ENCODE peak calls at places on chromosomes 1 and 21, in ten cellular contexts. One of them, this sample, is unnamed.
A peak's percentile ranks its signal among the peaks of the same experiment; 100 is the strongest.

GRCh38 chr1:17642169-17642568 is 102.7 kb downstream of the ARHGEF10L start:
- DNase-seq in CD4-positive, alpha-beta T cell: no peak
- DNase-seq in OCI-LY7: no peak
- DNase-seq in BE2C: no peak
- DNase-seq in GM20000: no peak
- DNase-seq in glutamatergic neuron: no peak
- DNase-seq in CD8-positive, alpha-beta T cell: no peak
- DNase-seq in left lung: no peak
- DNase-seq in cardiac muscle cell: no peak
- DNase-seq in Calu3: no peak
- DNase-seq in this sample: no peak

GRCh38 chr1:156658496-156658895 is 16.6 kb downstream of the BCAN start:
- DNase-seq in CD4-positive, alpha-beta T cell: no peak
- DNase-seq in OCI-LY7: no peak
- DNase-seq in BE2C: no peak
- DNase-seq in GM20000: no peak
- DNase-seq in glutamatergic neuron: no peak
- DNase-seq in CD8-positive, alpha-beta T cell: no peak
- DNase-seq in left lung: no peak
- DNase-seq in cardiac muscle cell: no peak
- DNase-seq in Calu3: no peak
- DNase-seq in this sample: no peak

GRCh38 chr21:42850866-42851391 is 28.4 kb downstream of the WDR4 start:
- DNase-seq in CD4-positive, alpha-beta T cell: peak; percentile 22
- DNase-seq in OCI-LY7: peak; percentile 34
- DNase-seq in BE2C: peak; percentile 55
- DNase-seq in GM20000: peak; percentile 68
- DNase-seq in glutamatergic neuron: no peak
- DNase-seq in CD8-positive, alpha-beta T cell: no peak
- DNase-seq in left lung: peak; percentile 87
- DNase-seq in cardiac muscle cell: peak; percentile 12
- DNase-seq in Calu3: peak; percentile 20
- DNase-seq in this sample: no peak

GRCh38 chr1:18256318-18257235 is 149.0 kb downstream of the IGSF21 start:
- DNase-seq in CD4-positive, alpha-beta T cell: no peak
- DNase-seq in OCI-LY7: peak; percentile 60
- DNase-seq in BE2C: peak; percentile 20
- DNase-seq in GM20000: peak; percentile 48
- DNase-seq in glutamatergic neuron: no peak
- DNase-seq in CD8-positive, alpha-beta T cell: no peak
- DNase-seq in left lung: no peak
- DNase-seq in cardiac muscle cell: peak; percentile 92
- DNase-seq in Calu3: peak; percentile 50
- DNase-seq in this sample: peak; percentile 28

GRCh38 chr1:69191280-69191679 is 376.4 kb upstream of the LRRC7 start:
- DNase-seq in CD4-positive, alpha-beta T cell: no peak
- DNase-seq in OCI-LY7: no peak
- DNase-seq in BE2C: no peak
- DNase-seq in GM20000: no peak
- DNase-seq in glutamatergic neuron: no peak
- DNase-seq in CD8-positive, alpha-beta T cell: no peak
- DNase-seq in left lung: no peak
- DNase-seq in cardiac muscle cell: no peak
- DNase-seq in Calu3: no peak
- DNase-seq in this sample: no peak

GRCh38 chr1:228265167-228265566 is 57.3 kb downstream of the OBSCN start:
- DNase-seq in CD4-positive, alpha-beta T cell: no peak
- DNase-seq in OCI-LY7: peak; percentile 14
- DNase-seq in BE2C: no peak
- DNase-seq in GM20000: no peak
- DNase-seq in glutamatergic neuron: no peak
- DNase-seq in CD8-positive, alpha-beta T cell: no peak
- DNase-seq in left lung: no peak
- DNase-seq in cardiac muscle cell: no peak
- DNase-seq in Calu3: no peak
- DNase-seq in this sample: no peak

GRCh38 chr1:231642600-231643332 is 16.2 kb downstream of the DISC1 start:
- DNase-seq in CD4-positive, alpha-beta T cell: no peak
- DNase-seq in OCI-LY7: no peak
- DNase-seq in BE2C: no peak
- DNase-seq in GM20000: no peak
- DNase-seq in glutamatergic neuron: no peak
- DNase-seq in CD8-positive, alpha-beta T cell: no peak
- DNase-seq in left lung: no peak
- DNase-seq in cardiac muscle cell: no peak
- DNase-seq in Calu3: no peak
- DNase-seq in this sample: no peak

GRCh38 chr21:39669485-39669884 is 56.7 kb downstream of the B3GALT5 start:
- DNase-seq in CD4-positive, alpha-beta T cell: no peak
- DNase-seq in OCI-LY7: no peak
- DNase-seq in BE2C: no peak
- DNase-seq in GM20000: no peak
- DNase-seq in glutamatergic neuron: no peak
- DNase-seq in CD8-positive, alpha-beta T cell: no peak
- DNase-seq in left lung: no peak
- DNase-seq in cardiac muscle cell: no peak
- DNase-seq in Calu3: no peak
- DNase-seq in this sample: no peak

GRCh38 chr1:179809506-179810366 is 66.6 kb downstream of the FAM163A start:
- DNase-seq in CD4-positive, alpha-beta T cell: peak; percentile 62
- DNase-seq in OCI-LY7: peak; percentile 81
- DNase-seq in BE2C: peak; percentile 76
- DNase-seq in GM20000: peak; percentile 73
- DNase-seq in glutamatergic neuron: peak; percentile 74
- DNase-seq in CD8-positive, alpha-beta T cell: peak; percentile 54
- DNase-seq in left lung: no peak
- DNase-seq in cardiac muscle cell: peak; percentile 84
- DNase-seq in Calu3: peak; percentile 77
- DNase-seq in this sample: peak; percentile 86

GRCh38 chr1:89611721-89612120 is 21.2 kb upstream of the LRRC8C start:
- DNase-seq in CD4-positive, alpha-beta T cell: no peak
- DNase-seq in OCI-LY7: no peak
- DNase-seq in BE2C: no peak
- DNase-seq in GM20000: peak; percentile 71
- DNase-seq in glutamatergic neuron: no peak
- DNase-seq in CD8-positive, alpha-beta T cell: no peak
- DNase-seq in left lung: no peak
- DNase-seq in cardiac muscle cell: no peak
- DNase-seq in Calu3: no peak
- DNase-seq in this sample: no peak

GRCh38 chr1:171251741-171252300 is 3.5 kb downstream of the FMO1 start:
- DNase-seq in CD4-positive, alpha-beta T cell: no peak
- DNase-seq in OCI-LY7: peak; percentile 87
- DNase-seq in BE2C: peak; percentile 61
- DNase-seq in GM20000: peak; percentile 31
- DNase-seq in glutamatergic neuron: peak; percentile 74
- DNase-seq in CD8-positive, alpha-beta T cell: no peak
- DNase-seq in left lung: no peak
- DNase-seq in cardiac muscle cell: peak; percentile 75
- DNase-seq in Calu3: peak; percentile 66
- DNase-seq in this sample: peak; percentile 32

GRCh38 chr1:20848162-20848561 is 61.1 kb upstream of the HP1BP3 start:
- DNase-seq in CD4-positive, alpha-beta T cell: no peak
- DNase-seq in OCI-LY7: no peak
- DNase-seq in BE2C: no peak
- DNase-seq in GM20000: no peak
- DNase-seq in glutamatergic neuron: no peak
- DNase-seq in CD8-positive, alpha-beta T cell: no peak
- DNase-seq in left lung: no peak
- DNase-seq in cardiac muscle cell: no peak
- DNase-seq in Calu3: peak; percentile 7
- DNase-seq in this sample: no peak

GRCh38 chr1:183635112-183635605 is 424 bp downstream of the ARPC5 start:
- DNase-seq in CD4-positive, alpha-beta T cell: peak; percentile 13
- DNase-seq in OCI-LY7: peak; percentile 24
- DNase-seq in BE2C: peak; percentile 37
- DNase-seq in GM20000: no peak
- DNase-seq in glutamatergic neuron: peak; percentile 58
- DNase-seq in CD8-positive, alpha-beta T cell: no peak
- DNase-seq in left lung: peak; percentile 91
- DNase-seq in cardiac muscle cell: peak; percentile 59
- DNase-seq in Calu3: peak; percentile 48
- DNase-seq in this sample: no peak

GRCh38 chr1:34129630-34130029 is 35.4 kb downstream of the CSMD2 start:
- DNase-seq in CD4-positive, alpha-beta T cell: no peak
- DNase-seq in OCI-LY7: no peak
- DNase-seq in BE2C: no peak
- DNase-seq in GM20000: no peak
- DNase-seq in glutamatergic neuron: no peak
- DNase-seq in CD8-positive, alpha-beta T cell: no peak
- DNase-seq in left lung: no peak
- DNase-seq in cardiac muscle cell: no peak
- DNase-seq in Calu3: no peak
- DNase-seq in this sample: no peak
- TF ChIP-seq CTCF in CD4-positive, alpha-beta T cell: no peak
- TF ChIP-seq CTCF in OCI-LY7: no peak
- TF ChIP-seq CTCF in BE2C: no peak
- TF ChIP-seq CTCF in GM20000: no peak
- TF ChIP-seq CTCF in glutamatergic neuron: no peak
- TF ChIP-seq CTCF in CD8-positive, alpha-beta T cell: no peak
- TF ChIP-seq CTCF in left lung: no peak
- TF ChIP-seq CTCF in cardiac muscle cell: no peak
- TF ChIP-seq CTCF in Calu3: no peak
- TF ChIP-seq CTCF in this sample: no peak

GRCh38 chr1:150429805-150430204 is 57.4 kb upstream of the TARS2 start:
- DNase-seq in CD4-positive, alpha-beta T cell: no peak
- DNase-seq in OCI-LY7: peak; percentile 30
- DNase-seq in BE2C: no peak
- DNase-seq in GM20000: peak; percentile 26
- DNase-seq in glutamatergic neuron: no peak
- DNase-seq in CD8-positive, alpha-beta T cell: no peak
- DNase-seq in left lung: no peak
- DNase-seq in cardiac muscle cell: peak; percentile 37
- DNase-seq in Calu3: no peak
- DNase-seq in this sample: no peak
- TF ChIP-seq CTCF in CD4-positive, alpha-beta T cell: peak; percentile 54
- TF ChIP-seq CTCF in OCI-LY7: peak; percentile 68
- TF ChIP-seq CTCF in BE2C: peak; percentile 39
- TF ChIP-seq CTCF in GM20000: peak; percentile 11
- TF ChIP-seq CTCF in glutamatergic neuron: no peak
- TF ChIP-seq CTCF in CD8-positive, alpha-beta T cell: no peak
- TF ChIP-seq CTCF in left lung: no peak
- TF ChIP-seq CTCF in cardiac muscle cell: peak; percentile 33
- TF ChIP-seq CTCF in Calu3: peak; percentile 38
- TF ChIP-seq CTCF in this sample: peak; percentile 54

DNA sequence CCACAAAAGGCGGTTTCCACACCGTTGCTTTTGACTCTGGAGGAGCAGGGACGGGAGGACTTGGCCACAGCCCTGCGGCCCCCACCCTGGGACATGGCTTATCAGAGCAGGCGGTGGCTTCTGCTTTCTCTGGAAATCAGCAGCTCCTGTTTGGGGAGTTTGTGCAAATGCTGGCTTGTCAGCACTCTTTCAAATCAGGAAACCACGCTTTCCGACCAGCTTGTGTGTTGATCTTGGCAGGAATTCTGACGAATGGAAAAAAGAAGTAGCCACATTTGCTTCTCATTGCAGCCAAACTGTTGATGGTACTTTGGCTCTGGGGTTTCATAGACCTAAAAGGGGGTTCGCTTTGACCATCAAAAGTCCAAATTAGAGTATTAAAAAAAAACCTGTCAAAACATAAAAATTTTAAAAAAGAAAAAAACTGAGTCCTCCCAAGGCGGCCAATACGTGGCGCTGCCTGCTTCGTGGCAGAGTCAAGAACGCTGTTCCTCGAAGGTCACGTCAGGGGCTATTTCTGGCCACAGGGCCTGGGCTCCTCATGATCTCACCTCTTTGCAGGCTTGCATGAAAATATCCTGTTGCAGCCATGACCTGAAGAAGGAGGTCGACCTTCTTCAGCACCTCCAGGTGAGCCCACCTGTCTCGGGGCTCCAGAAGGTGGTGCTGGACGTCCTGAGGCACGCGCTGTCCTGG is 80.8 kb upstream of the EFHD2 start:
- DNase-seq in CD4-positive, alpha-beta T cell: no peak
- DNase-seq in OCI-LY7: no peak
- DNase-seq in BE2C: no peak
- DNase-seq in GM20000: peak; percentile 38
- DNase-seq in glutamatergic neuron: no peak
- DNase-seq in CD8-positive, alpha-beta T cell: no peak
- DNase-seq in left lung: no peak
- DNase-seq in cardiac muscle cell: peak; percentile 19
- DNase-seq in Calu3: no peak
- DNase-seq in this sample: no peak
- TF ChIP-seq CTCF in CD4-positive, alpha-beta T cell: no peak
- TF ChIP-seq CTCF in OCI-LY7: peak; percentile 16
- TF ChIP-seq CTCF in BE2C: no peak
- TF ChIP-seq CTCF in GM20000: no peak
- TF ChIP-seq CTCF in glutamatergic neuron: no peak
- TF ChIP-seq CTCF in CD8-positive, alpha-beta T cell: no peak
- TF ChIP-seq CTCF in left lung: no peak
- TF ChIP-seq CTCF in cardiac muscle cell: peak; percentile 51
- TF ChIP-seq CTCF in Calu3: no peak
- TF ChIP-seq CTCF in this sample: no peak

GRCh38 chr1:24526045-24526444 is 23.4 kb downstream of the RCAN3 start:
- DNase-seq in CD4-positive, alpha-beta T cell: no peak
- DNase-seq in OCI-LY7: no peak
- DNase-seq in BE2C: no peak
- DNase-seq in GM20000: no peak
- DNase-seq in glutamatergic neuron: no peak
- DNase-seq in CD8-positive, alpha-beta T cell: no peak
- DNase-seq in left lung: no peak
- DNase-seq in cardiac muscle cell: no peak
- DNase-seq in Calu3: no peak
- DNase-seq in this sample: no peak

GRCh38 chr1:24525606-24526005 is 23.0 kb downstream of the RCAN3 start:
- DNase-seq in CD4-positive, alpha-beta T cell: no peak
- DNase-seq in OCI-LY7: no peak
- DNase-seq in BE2C: no peak
- DNase-seq in GM20000: no peak
- DNase-seq in glutamatergic neuron: no peak
- DNase-seq in CD8-positive, alpha-beta T cell: no peak
- DNase-seq in left lung: no peak
- DNase-seq in cardiac muscle cell: no peak
- DNase-seq in Calu3: no peak
- DNase-seq in this sample: no peak

DNA sequence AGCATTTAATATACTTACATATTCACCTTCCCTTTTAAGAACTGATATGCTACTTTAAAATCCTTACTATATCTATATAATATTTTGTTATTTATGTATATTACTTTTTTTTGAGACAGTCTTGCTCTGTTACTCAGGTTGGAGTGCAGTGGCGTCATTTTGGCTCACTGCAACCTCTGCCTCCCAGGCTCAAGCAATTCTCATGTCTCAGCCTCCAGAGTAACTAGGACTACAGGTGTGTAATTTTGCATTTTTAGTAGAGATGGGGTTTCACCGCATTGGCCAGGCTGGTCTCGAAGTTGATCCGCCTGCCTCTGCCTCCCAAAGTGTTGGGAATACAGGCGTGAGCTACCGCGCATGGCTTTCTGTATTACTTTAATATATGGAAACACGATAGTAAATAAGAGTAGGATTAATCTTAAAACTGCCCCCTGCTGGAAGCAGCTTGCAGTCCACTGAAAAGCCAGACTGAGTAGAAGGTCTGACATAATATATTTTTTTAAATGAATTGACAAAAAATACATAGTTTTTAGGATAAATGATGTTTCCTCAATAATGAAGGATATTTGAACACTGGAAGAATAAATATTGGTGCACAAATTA is 24.4 kb downstream of the RCAN3 start:
- DNase-seq in CD4-positive, alpha-beta T cell: peak; percentile 42
- DNase-seq in OCI-LY7: peak; percentile 57
- DNase-seq in BE2C: no peak
- DNase-seq in GM20000: no peak
- DNase-seq in glutamatergic neuron: peak; percentile 30
- DNase-seq in CD8-positive, alpha-beta T cell: no peak
- DNase-seq in left lung: no peak
- DNase-seq in cardiac muscle cell: no peak
- DNase-seq in Calu3: no peak
- DNase-seq in this sample: no peak
- TF ChIP-seq CTCF in CD4-positive, alpha-beta T cell: peak; percentile 78
- TF ChIP-seq CTCF in OCI-LY7: peak; percentile 93
- TF ChIP-seq CTCF in BE2C: peak; percentile 54
- TF ChIP-seq CTCF in GM20000: peak; percentile 24
- TF ChIP-seq CTCF in glutamatergic neuron: peak; percentile 75
- TF ChIP-seq CTCF in CD8-positive, alpha-beta T cell: peak; percentile 61
- TF ChIP-seq CTCF in left lung: peak; percentile 52
- TF ChIP-seq CTCF in cardiac muscle cell: peak; percentile 61
- TF ChIP-seq CTCF in Calu3: peak; percentile 28
- TF ChIP-seq CTCF in this sample: peak; percentile 55

This sample was measured in D721Med.